ENCODE peak calls at places on chromosomes 3 and 15, in seven cellular contexts. N is neural progenitor cell, T is PC-9, P is neuronal stem cell, S is Panc1, Q is esophagus squamous epithelium, F is astrocyte. R is an unnamed sample. For H3K4me1, the result is how much of the 10 kb centered on the place peaks cover.

GRCh38 chr3:14725564-14726420 is 50.9 kb downstream of the C3orf20 start:
- DNase-seq in N (no peak), T (no peak), P (no peak), S (no peak), Q (no peak), F (peak), R (peak)

GRCh38 chr3:73805435-73805834 is 180.7 kb upstream of the PDZRN3 start:
- DNase-seq in N (no peak), T (no peak), P (no peak), S (no peak), Q (no peak), F (no peak), R (no peak)

GRCh38 chr15:38002883-38003477 is 68.5 kb downstream of the TMCO5A start:
- DNase-seq in N (peak), T (peak), P (peak), S (no peak), Q (no peak), F (peak), R (peak)

GRCh38 chr3:144112036-144112435 is 140.4 kb downstream of the DIPK2A start:
- DNase-seq in N (no peak), T (no peak), P (no peak), S (no peak), Q (no peak), F (peak), R (no peak)

GRCh38 chr3:124698030-124698770 is 32.1 kb upstream of the UMPS start:
- DNase-seq in N (no peak), T (no peak), P (no peak), S (no peak), Q (no peak), F (no peak), R (no peak)

GRCh38 chr3:182636646-182637045 is 156.7 kb upstream of the ATP11B start:
- DNase-seq in N (no peak), T (peak), P (no peak), S (no peak), Q (no peak), F (peak), R (no peak)

GRCh38 chr3:73508330-73508954 is 116.3 kb downstream of the PDZRN3 start:
- DNase-seq in N (peak), T (no peak), P (peak), S (peak), Q (no peak), F (peak), R (peak)

GRCh38 chr15:57098896-57099295 is 180.5 kb downstream of the TCF12 start:
- DNase-seq in N (no peak), T (no peak), P (no peak), S (no peak), Q (no peak), F (no peak), R (no peak)

GRCh38 chr3:184325715-184326114 is 11.3 kb downstream of the EIF4G1 start:
- DNase-seq in N (no peak), T (no peak), P (no peak), S (no peak), Q (no peak), F (no peak), R (no peak)

GRCh38 chr3:24829011-24829581 is 334.4 kb upstream of the THRB start:
- DNase-seq in N (peak), T (no peak), P (peak), S (no peak), Q (no peak), F (no peak), R (peak)

GRCh38 chr15:82680200-82681102 is 29.2 kb downstream of the AP3B2 start:
- DNase-seq in N (peak), T (no peak), P (peak), S (no peak), Q (no peak), F (no peak), R (peak)

GRCh38 chr3:38029400-38030125 is at the start of gene PLCD1:
- DNase-seq in N (peak), T (no peak), P (peak), S (no peak), Q (no peak), F (peak), R (peak)

GRCh38 chr15:95875141-95875643 is 455.3 kb upstream of the NR2F2 start:
- DNase-seq in N (no peak), T (peak), P (no peak), S (no peak), Q (no peak), F (peak), R (no peak)

GRCh38 chr15:58268746-58269145 is 130.6 kb downstream of the AQP9 start:
- DNase-seq in N (no peak), T (no peak), P (no peak), S (no peak), Q (no peak), F (no peak), R (no peak)

GRCh38 chr3:183824761-183825379 is 507 bp downstream of the MAP6D1 start:
- DNase-seq in N (peak), T (no peak), P (no peak), S (no peak), Q (no peak), F (no peak), R (peak)

GRCh38 chr15:58962136-58962535 is 25.3 kb upstream of the RNF111 start:
- DNase-seq in N (no peak), T (no peak), P (no peak), S (no peak), Q (no peak), F (no peak), R (no peak)

GRCh38 chr15:39466428-39466827 is 114.5 kb upstream of the THBS1 start:
- DNase-seq in N (no peak), T (no peak), P (no peak), S (no peak), Q (no peak), F (no peak), R (no peak)

GRCh38 chr3:11915621-11916417 is 69.1 kb upstream of the TAMM41 start:
- DNase-seq in N (no peak), T (no peak), P (no peak), S (no peak), Q (no peak), F (no peak), R (peak)

GRCh38 chr3:15272431-15273196 is 59.8 kb downstream of the SH3BP5 start:
- DNase-seq in N (no peak), T (no peak), P (no peak), S (no peak), Q (no peak), F (no peak), R (peak)

GRCh38 chr3:105868450-105868744 is 415 bp downstream of the CBLB start:
- DNase-seq in N (peak), T (peak), P (peak), S (no peak), Q (no peak), F (peak), R (peak)

GRCh38 chr3:118850687-118851086 is 184.0 kb downstream of the IGSF11 start:
- DNase-seq in N (peak), T (no peak), P (no peak), S (no peak), Q (no peak), F (no peak), R (peak)

GRCh38 chr15:48965972-48966371 is 2.3 kb upstream of the SHC4 start:
- DNase-seq in N (no peak), T (no peak), P (no peak), S (no peak), Q (no peak), F (no peak), R (peak)

GRCh38 chr15:77907824-77908751 is 169.4 kb downstream of the TBC1D2B start:
- DNase-seq in N (peak), T (no peak), P (no peak), S (no peak), Q (no peak), F (peak), R (peak)

GRCh38 chr15:101175396-101175795 is 76.5 kb downstream of the CHSY1 start:
- DNase-seq in N (no peak), T (no peak), P (no peak), S (no peak), Q (no peak), F (no peak), R (no peak)

GRCh38 chr3:73094127-73094526 is 32.7 kb downstream of the EBLN2 start:
- DNase-seq in N (no peak), T (no peak), P (no peak), S (no peak), Q (no peak), F (no peak), R (peak)

GRCh38 chr15:101397521-101398003 is 91.9 kb downstream of the PCSK6 start:
- DNase-seq in N (no peak), T (no peak), P (no peak), S (no peak), Q (no peak), F (no peak), R (no peak)

GRCh38 chr15:85062560-85062959 is 80.9 kb downstream of the PDE8A start:
- DNase-seq in N (no peak), T (no peak), P (no peak), S (no peak), Q (no peak), F (no peak), R (no peak)

DNA sequence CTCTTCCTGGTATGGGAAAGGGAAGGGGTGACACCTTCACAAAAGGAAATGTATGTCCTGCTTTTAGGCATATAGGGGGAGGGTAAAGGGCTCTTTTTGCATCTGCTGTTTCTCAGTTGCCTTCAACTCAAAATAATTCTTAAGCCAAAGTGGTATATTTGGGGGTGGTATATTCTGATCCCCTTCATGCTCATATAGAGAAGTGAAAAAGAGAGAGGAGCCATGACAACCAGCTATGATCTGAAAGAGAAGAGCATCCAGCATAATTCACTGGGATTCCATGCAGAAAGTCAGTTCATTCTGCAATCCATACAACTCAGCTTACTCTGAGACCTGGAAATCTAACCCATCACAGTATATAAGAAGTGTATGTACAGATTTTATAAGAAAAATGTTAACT is 22.3 kb downstream of the DENND6A start:
- DNase-seq in N (no peak), T (no peak), P (no peak), S (no peak), Q (no peak), F (no peak), R (no peak)
- H3K4me1 ChIP-seq in N (under half), T (under half), P (under half), S (under half), Q (under half), F (under half), R (under half)

GRCh38 chr15:63052961-63053698 is 10.6 kb downstream of the TPM1 start:
- DNase-seq in N (peak), T (no peak), P (no peak), S (no peak), Q (no peak), F (no peak), R (peak)
- H3K4me1 ChIP-seq in N (under half), T (under half), P (under half), S (half or more), Q (under half), F (half or more), R (under half)

DNA sequence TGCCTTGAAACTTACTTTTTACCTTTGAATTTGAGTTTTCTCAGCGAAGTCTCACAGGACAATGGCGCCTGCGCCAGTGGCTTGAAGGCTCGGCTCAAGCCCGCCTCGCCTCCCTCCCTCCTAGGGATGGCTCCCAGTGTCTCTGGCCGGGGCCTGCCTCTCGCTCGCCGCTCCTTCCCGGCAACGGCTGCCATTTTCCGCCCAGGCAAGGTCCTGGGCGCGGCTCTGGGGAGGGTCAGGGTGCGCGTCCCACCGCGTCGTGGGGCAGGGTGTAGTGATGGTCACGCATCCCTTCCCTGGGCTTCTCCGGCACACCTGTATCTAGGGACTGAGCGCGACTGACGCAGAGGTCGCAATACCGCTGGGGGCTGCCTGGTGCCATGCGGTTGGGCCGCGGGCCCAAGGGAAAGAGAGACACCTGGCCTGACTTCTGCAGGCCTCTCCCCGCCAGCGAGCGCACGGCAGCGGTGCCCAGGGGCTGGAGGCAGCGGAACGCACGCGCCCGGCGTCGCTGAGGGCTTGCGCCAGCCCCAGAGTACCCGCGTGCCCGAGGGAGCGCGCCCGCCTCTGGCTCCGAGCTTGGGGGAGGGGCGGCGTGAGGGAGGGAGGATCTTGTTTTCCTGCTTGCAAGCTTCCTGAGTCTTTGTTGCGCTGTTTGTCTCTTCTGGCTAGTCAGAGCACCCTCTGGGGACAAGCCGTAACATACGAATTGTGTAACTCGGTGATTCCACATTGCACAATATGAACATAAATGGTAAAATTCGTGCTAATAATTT is 20.7 kb upstream of the FEM1B start:
- DNase-seq in N (peak), T (peak), P (peak), S (no peak), Q (no peak), F (peak), R (peak)
- H3K4me1 ChIP-seq in N (under half), T (under half), P (under half), S (under half), Q (under half), F (under half), R (under half)

GRCh38 chr3:177726807-177727206 is 529.5 kb upstream of the TBL1XR1 start:
- DNase-seq in N (no peak), T (no peak), P (no peak), S (no peak), Q (no peak), F (no peak), R (no peak)
- H3K4me1 ChIP-seq in N (under half), T (under half), P (under half), S (under half), Q (under half), F (under half), R (under half)

DNA sequence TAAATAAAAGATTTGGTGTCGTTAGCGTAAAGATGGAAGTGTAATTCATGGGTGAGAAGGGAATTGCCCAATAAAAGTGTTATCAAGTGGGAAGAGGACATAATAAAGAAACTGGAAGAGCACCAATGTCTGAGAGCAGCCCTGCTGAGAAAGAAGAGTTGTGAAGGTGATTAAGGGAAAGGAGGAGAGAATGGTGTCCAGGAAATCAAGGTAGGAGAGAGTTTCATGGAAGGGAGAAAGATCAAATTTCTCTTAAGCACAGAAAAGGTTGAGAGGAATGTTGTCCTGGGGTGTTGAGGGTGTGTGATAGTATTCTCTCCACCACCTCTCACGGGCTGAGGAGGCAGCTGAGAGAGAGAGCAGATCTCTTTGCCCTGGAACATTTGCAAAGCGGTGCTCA is 339.7 kb downstream of the SATB1 start:
- DNase-seq in N (peak), T (no peak), P (no peak), S (no peak), Q (no peak), F (no peak), R (no peak)
- H3K4me1 ChIP-seq in N (under half), T (under half), P (under half), S (under half), Q (under half), F (under half), R (under half)

GRCh38 chr15:45026646-45027045 is 3.7 kb downstream of the SORD start:
- DNase-seq in N (no peak), T (no peak), P (no peak), S (no peak), Q (no peak), F (no peak), R (peak)

GRCh38 chr15:45022871-45023658 is at the start of gene SORD:
- DNase-seq in N (peak), T (peak), P (peak), S (no peak), Q (peak), F (peak), R (peak)

GRCh38 chr15:45023659-45024320 is 795 bp downstream of the SORD start:
- DNase-seq in N (peak), T (peak), P (peak), S (no peak), Q (no peak), F (no peak), R (peak)

GRCh38 chr15:45030743-45031142 is 7.7 kb downstream of the SORD start:
- DNase-seq in N (no peak), T (no peak), P (no peak), S (no peak), Q (no peak), F (no peak), R (no peak)

DNA sequence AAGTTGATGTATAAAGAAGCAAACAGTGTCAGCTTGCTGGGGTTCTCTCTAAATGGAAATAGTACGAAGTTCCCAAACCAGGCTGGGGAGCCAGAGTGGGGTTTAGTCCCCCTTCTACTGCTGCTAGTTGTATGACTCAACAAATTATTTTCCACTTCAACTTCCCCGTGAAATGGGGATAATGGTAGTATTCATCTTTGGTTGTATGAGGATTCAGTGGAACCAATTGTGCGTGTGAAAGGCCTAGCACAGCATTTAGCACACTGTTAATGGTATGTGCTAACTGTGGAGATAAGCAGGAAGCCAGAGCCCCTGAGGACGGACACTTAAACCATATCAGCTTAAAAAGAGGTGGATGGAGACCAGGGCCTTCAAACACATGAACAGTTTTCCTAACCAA is 4.2 kb downstream of the SORD start:
- DNase-seq in N (no peak), T (no peak), P (no peak), S (no peak), Q (no peak), F (no peak), R (peak)
- H3K4me1 ChIP-seq in N (under half), T (under half), P (under half), S (under half), Q (under half), F (under half), R (under half)

GRCh38 chr15:44735482-44736260 is 657 bp upstream of the TRIM69 start:
- DNase-seq in N (no peak), T (no peak), P (no peak), S (no peak), Q (no peak), F (no peak), R (peak)

GRCh38 chr15:44729394-44729913 is 6.9 kb upstream of the TRIM69 start:
- DNase-seq in N (peak), T (no peak), P (no peak), S (no peak), Q (no peak), F (peak), R (no peak)

GRCh38 chr15:44738340-44738984 is 2.1 kb downstream of the TRIM69 start:
- DNase-seq in N (peak), T (peak), P (peak), S (no peak), Q (no peak), F (peak), R (peak)

GRCh38 chr15:44736261-44736765 is at the start of gene TRIM69:
- DNase-seq in N (no peak), T (no peak), P (no peak), S (no peak), Q (no peak), F (no peak), R (no peak)

DNA sequence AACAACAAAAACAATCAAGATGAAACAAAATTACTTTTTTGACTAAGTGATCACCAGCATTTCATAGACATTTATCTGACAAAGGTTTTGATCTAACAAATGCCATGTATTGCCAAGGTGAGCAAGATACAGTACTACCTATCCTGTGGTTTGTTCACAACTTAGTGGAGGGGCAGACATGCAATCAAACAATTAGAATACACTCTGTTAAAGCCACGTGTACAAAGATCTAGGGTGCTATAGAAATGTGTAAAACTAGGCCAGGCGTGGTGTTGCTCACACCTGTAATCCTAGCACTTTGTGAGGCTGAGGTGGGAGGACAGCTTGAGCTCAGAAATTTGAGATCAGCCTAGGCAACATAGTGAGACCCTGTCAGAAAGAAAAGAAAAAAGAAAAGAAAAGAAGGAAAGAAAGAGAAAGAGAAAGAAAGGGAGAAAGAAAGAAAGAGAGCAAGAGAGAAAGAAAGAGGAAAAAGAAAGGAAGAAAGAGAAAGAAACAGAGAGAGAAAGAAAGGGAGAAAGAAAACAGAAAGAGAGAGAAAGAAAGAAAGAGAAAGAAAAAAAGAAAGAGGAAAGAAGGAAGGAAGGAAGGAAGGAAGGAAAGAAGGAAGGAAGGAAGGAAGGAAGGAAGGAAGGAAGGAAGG is 1.4 kb upstream of the TRIM69 start:
- DNase-seq in N (no peak), T (no peak), P (no peak), S (no peak), Q (no peak), F (no peak), R (no peak)
- H3K4me1 ChIP-seq in N (under half), T (under half), P (under half), S (under half), Q (under half), F (under half), R (under half)

GRCh38 chr3:120767106-120767505 is 24.6 kb downstream of the GTF2E1 start:
- DNase-seq in N (no peak), T (no peak), P (no peak), S (no peak), Q (no peak), F (no peak), R (no peak)
- H3K4me1 ChIP-seq in N (under half), T (under half), P (under half), S (under half), Q (under half), F (under half), R (under half)

GRCh38 chr15:98683821-98684220 is 35.5 kb downstream of the IGF1R start:
- DNase-seq in N (peak), T (no peak), P (no peak), S (no peak), Q (no peak), F (no peak), R (no peak)

GRCh38 chr15:98684995-98685525 is 36.7 kb downstream of the IGF1R start:
- DNase-seq in N (no peak), T (no peak), P (no peak), S (no peak), Q (no peak), F (peak), R (no peak)

GRCh38 chr15:98684441-98684840 is 36.1 kb downstream of the IGF1R start:
- DNase-seq in N (no peak), T (no peak), P (no peak), S (no peak), Q (no peak), F (peak), R (no peak)

GRCh38 chr15:98681061-98681460 is 32.7 kb downstream of the IGF1R start:
- DNase-seq in N (no peak), T (no peak), P (no peak), S (no peak), Q (no peak), F (no peak), R (no peak)

GRCh38 chr15:98682992-98683701 is 34.8 kb downstream of the IGF1R start:
- DNase-seq in N (no peak), T (no peak), P (no peak), S (no peak), Q (no peak), F (no peak), R (no peak)
- H3K4me1 ChIP-seq in N (under half), T (under half), P (under half), S (under half), Q (under half), F (under half), R (under half)